ENCODE peak calls at places on chromosomes 1 and 21, in four cellular contexts. One of them, this sample, is unnamed.

GRCh38 chr1:61299468-61299867 is 217.1 kb downstream of the NFIA start:
- DNase-seq in T47D: no peak
- DNase-seq in tibial nerve: no peak
- DNase-seq in EL: no peak
- DNase-seq in this sample: no peak

GRCh38 chr1:78522136-78522535 is 31.4 kb downstream of the PTGFR start:
- DNase-seq in EL: no peak
- DNase-seq in tibial nerve: no peak
- DNase-seq in T47D: no peak
- DNase-seq in this sample: no peak

GRCh38 chr1:26034504-26035202 is 11.3 kb downstream of the SLC30A2 start:
- DNase-seq in T47D: no peak
- DNase-seq in EL: peak
- DNase-seq in tibial nerve: no peak
- DNase-seq in this sample: no peak

GRCh38 chr1:87765686-87766085 is 437.0 kb downstream of the LMO4 start:
- DNase-seq in T47D: no peak
- DNase-seq in tibial nerve: no peak
- DNase-seq in EL: no peak
- DNase-seq in this sample: no peak

GRCh38 chr1:243715285-243715684 is 134.8 kb downstream of the AKT3 start:
- DNase-seq in tibial nerve: no peak
- DNase-seq in EL: peak
- DNase-seq in T47D: no peak
- DNase-seq in this sample: no peak

GRCh38 chr21:36127250-36127904 is 7.5 kb upstream of the CBR3 start:
- DNase-seq in tibial nerve: no peak
- DNase-seq in EL: no peak
- DNase-seq in T47D: no peak
- DNase-seq in this sample: no peak

GRCh38 chr1:85448358-85448757 is 16.6 kb downstream of the DDAH1 start:
- DNase-seq in tibial nerve: no peak
- DNase-seq in T47D: no peak
- DNase-seq in EL: peak
- DNase-seq in this sample: no peak

GRCh38 chr1:53992085-53992874 is 25.7 kb downstream of the LDLRAD1 start:
- DNase-seq in T47D: no peak
- DNase-seq in tibial nerve: no peak
- DNase-seq in EL: no peak
- DNase-seq in this sample: no peak

GRCh38 chr1:37989381-37989930 is 366 bp downstream of the SF3A3 start:
- DNase-seq in EL: peak
- DNase-seq in tibial nerve: no peak
- DNase-seq in T47D: peak
- DNase-seq in this sample: no peak

GRCh38 chr1:212470059-212470458 is 37.3 kb downstream of the NENF start:
- DNase-seq in EL: peak
- DNase-seq in T47D: no peak
- DNase-seq in tibial nerve: peak
- DNase-seq in this sample: no peak

GRCh38 chr1:214178102-214178501 is 102.9 kb upstream of the SMYD2 start:
- DNase-seq in tibial nerve: no peak
- DNase-seq in T47D: no peak
- DNase-seq in EL: no peak
- DNase-seq in this sample: no peak

This sample was measured in activated gamma-delta T cell treated with anti-CD3 and anti-CD28 coated beads, Interleukin-2, amount 50 U/mL, for 16 hours.